ENCODE peak calls at places on chromosomes 6 and 20, in four cellular contexts. V is ascending aorta; E is Peyer's patch; Q is CD8-positive, alpha-beta T cell. R is an unnamed sample.
A peak's percentile ranks its signal among the peaks of the same experiment; 100 is the strongest.

GRCh38 chr20:50366270-50367103 is 143.7 kb upstream of the PTPN1 start:
- DNase-seq in V (no peak), E (peak; percentile 88), Q (no peak), R (peak; percentile 70)

GRCh38 chr20:51400051-51400926 is 142.2 kb downstream of the NFATC2 start:
- DNase-seq in V (no peak), E (no peak), Q (peak; percentile 53), R (no peak)

GRCh38 chr6:37630281-37630799 is 67.3 kb downstream of the MDGA1 start:
- DNase-seq in V (no peak), E (no peak), Q (no peak), R (no peak)

GRCh38 chr6:112016335-112016734 is 37.6 kb upstream of the CCN6 start:
- DNase-seq in V (no peak), E (no peak), Q (no peak), R (no peak)

GRCh38 chr6:107330190-107330589 is 129.2 kb downstream of the PDSS2 start:
- DNase-seq in V (no peak), E (no peak), Q (no peak), R (no peak)

GRCh38 chr6:16355699-16356481 is 117.5 kb downstream of the GMPR start:
- DNase-seq in V (peak; percentile 38), E (no peak), Q (no peak), R (no peak)

GRCh38 chr6:99588618-99589289 is 17.9 kb upstream of the PRDM13 start:
- DNase-seq in V (peak; percentile 78), E (peak; percentile 73), Q (peak; percentile 36), R (peak; percentile 72)

GRCh38 chr6:81788748-81789147 is 36.3 kb upstream of the TENT5A start:
- DNase-seq in V (no peak), E (no peak), Q (no peak), R (no peak)

GRCh38 chr6:81575446-81575845 is 177.0 kb downstream of the TENT5A start:
- DNase-seq in V (no peak), E (no peak), Q (no peak), R (no peak)

GRCh38 chr20:56974499-56975250 is 291.8 kb downstream of the BMP7 start:
- DNase-seq in V (no peak), E (no peak), Q (no peak), R (peak; percentile 67)

GRCh38 chr6:25883991-25884390 is 9.9 kb upstream of the SLC17A3 start:
- DNase-seq in V (no peak), E (no peak), Q (no peak), R (no peak)

DNA sequence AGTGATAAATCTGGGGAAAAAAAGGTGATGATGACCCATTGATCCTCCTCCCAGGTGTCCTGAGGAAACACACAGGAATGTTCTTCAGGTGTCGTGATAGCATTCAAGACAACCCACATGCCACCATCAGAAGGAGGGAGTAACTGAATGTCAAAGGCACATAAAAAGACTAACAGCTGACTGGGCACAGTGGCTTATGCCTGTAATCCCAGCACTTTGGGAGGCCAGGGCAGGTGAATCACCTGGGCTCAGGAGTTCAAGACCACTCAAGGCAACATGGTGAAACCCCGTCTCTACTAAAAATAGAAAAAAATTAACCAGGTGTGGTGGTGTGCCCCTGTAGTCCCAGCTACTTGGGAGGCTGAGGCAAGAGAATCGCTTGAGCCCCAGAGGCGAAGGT is 82.3 kb upstream of the CST7 start:
- DNase-seq in V (no peak), E (no peak), Q (no peak), R (no peak)
- H3K9me3 ChIP-seq in V (no peaks in the 10 kb centered on the region), E (peaks cover 12% of the 10 kb centered on the region), Q (no peaks in the 10 kb centered on the region), R (no peaks in the 10 kb centered on the region)

DNA sequence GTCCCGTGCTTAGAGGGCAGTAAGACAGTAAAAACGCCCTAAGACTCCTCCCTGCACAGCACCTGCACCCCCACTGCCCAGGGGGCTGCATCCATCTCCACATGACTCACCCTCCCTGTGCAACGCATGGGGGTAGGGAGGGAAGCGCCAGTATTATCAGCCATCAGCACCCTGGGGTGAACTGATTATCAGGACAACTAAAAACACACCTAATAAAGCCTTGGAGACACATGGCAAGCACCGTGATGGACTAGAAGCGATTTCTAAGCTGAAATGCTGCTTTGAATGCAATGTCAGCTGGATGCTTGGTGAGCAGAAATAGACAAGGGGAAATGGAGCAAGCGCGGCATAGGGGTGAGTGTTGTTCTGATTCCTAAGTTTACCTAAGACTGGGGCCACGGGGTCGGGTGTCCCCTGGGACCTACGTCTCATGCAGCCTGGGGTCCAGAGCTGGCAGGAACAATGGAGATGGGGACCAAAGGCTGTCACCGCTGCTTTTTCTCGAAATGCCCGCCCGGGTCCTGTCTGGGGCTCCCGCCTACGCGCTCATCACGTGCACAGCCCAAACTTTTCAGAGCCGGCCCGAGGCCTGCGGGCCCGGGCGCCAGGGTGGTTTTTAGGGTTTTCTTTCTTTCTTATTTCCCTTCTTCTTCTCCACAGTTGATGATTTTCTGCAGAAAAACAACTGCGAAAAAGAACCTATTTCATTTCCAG is 702 bp upstream of the TNFAIP3 start:
- DNase-seq in V (peak; percentile 85), E (no peak), Q (no peak), R (no peak)
- H3K27ac ChIP-seq in V (peak overlapping the region; percentile 73), E (peak overlapping the region; percentile 97), Q (peak overlapping the region; percentile 80), R (peak overlapping the region; percentile 71)

DNA sequence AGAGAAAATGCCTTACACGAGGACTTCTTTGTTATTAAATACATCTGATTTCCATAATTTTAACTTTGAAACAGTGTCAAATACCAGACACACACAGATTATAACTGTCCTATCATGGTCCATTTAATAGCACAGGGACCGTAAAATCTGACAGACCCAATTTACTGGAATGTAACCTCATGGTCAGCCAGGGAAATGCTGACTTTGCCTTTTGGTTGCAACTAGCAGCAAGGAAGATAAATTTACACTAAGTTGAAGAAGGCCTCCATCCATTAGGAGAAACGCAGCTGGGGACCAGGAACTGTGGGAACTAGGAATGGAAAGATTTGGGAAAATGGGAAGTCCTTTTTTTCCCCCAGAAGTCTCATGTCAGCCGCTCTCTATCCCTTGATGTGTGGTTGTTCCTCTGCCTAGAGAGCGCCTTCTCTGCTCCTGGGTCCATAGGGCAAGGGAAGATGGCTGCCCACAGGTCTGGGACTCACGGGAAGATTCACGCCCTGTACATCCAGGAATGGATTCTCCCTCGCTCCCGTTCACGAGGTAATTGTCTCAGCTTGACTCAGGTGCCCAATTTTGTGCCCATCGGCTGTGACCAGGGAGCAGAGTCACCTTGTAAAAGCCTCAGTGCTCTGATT is 74.6 kb upstream of the L3MBTL3 start:
- DNase-seq in V (no peak), E (no peak), Q (no peak), R (no peak)
- H3K4me3 ChIP-seq in V (no peak overlapping the region), E (no peak overlapping the region), Q (no peak overlapping the region), R (no peak overlapping the region)

DNA sequence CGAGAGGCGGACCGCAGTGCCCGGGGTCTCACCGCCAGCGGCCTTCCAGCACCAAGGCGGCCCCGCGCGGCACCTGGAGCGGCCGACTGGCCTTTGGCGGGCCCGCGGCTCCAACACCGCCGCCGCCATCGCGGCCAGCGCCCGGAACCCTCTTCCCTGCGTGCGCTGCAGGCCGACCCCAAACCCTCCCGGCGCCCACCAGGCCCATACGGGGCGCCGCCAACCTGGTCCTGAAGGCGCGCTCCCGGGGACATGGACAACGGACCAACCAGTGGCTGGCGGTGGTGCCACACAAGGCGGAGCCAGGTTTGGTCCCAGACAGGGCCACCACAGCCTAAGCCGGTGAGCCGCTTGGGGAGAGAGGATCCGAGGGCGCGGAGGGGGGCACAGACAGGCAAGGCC is 1514.8 kb upstream of the DEFB115 start:
- DNase-seq in V (no peak), E (no peak), Q (no peak), R (no peak)
- H3K9me3 ChIP-seq in V (peaks cover 10% of the 10 kb centered on the region), E (peaks cover 14% of the 10 kb centered on the region), Q (no peaks in the 10 kb centered on the region), R (no peaks in the 10 kb centered on the region)

DNA sequence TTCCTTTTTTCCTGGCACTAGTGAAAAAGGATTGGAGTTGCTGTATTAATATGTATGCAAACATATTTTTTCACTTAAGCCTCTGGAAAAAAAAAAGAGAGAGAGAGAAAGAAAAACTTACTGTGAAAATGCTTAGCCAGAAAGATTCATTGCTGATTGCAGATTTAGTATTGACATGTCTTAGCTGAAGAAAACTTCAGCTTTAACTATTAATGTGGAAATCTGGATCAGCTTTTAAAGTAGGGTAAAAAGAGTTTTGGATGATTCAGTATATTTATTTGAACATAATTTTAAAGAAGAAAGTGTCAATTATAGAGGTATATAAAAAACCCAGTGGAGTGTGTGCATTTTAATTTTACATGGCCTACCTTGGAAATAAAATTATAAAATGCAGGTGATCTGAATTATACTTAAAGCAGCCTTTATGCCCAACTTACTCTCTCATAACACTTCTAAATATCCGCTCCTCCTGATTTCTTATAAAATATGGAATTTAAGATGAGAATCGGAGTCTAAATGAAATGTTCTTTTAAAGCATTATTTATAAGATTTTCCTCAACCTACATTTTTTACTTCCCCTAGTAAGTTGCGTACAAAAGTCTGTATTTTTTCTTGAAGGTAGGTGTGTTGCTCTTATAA is 3.6 kb downstream of the CITED2 start:
- DNase-seq in V (no peak), E (no peak), Q (no peak), R (no peak)
- H3K27ac ChIP-seq in V (peak overlapping the region; percentile 92), E (no peak overlapping the region), Q (peak overlapping the region; percentile 0), R (peak overlapping the region; percentile 95)

R was measured in prostate gland.